ENCODE peak calls at places on chromosome 7, in four cellular contexts. Y, M, Q and A are unnamed samples.

GRCh38 chr7:46206474-46207060 is 285.5 kb upstream of the IGFBP3 start:
- DNase-seq in Q (no peak), M (no peak), Y (no peak), A (peak)

GRCh38 chr7:121126801-121127534 is 138.5 kb downstream of the CPED1 start:
- DNase-seq in Q (no peak), Y (no peak), M (no peak), A (no peak)

GRCh38 chr7:2003451-2003930 is 229.3 kb downstream of the MAD1L1 start:
- DNase-seq in Q (peak), M (peak), Y (no peak), A (no peak)

GRCh38 chr7:143492799-143493568 is 15.3 kb downstream of the TAS2R41 start:
- DNase-seq in Q (no peak), Y (no peak), M (no peak), A (no peak)

GRCh38 chr7:139783647-139784385 is 6.0 kb upstream of the HIPK2 start:
- DNase-seq in Y (no peak), Q (no peak), M (no peak), A (no peak)

GRCh38 chr7:152743600-152743999 is 16.0 kb upstream of the ACTR3B start:
- DNase-seq in Q (no peak), M (no peak), Y (no peak), A (no peak)

GRCh38 chr7:24982917-24983316 is 2.9 kb upstream of the OSBPL3 start:
- DNase-seq in Q (no peak), M (no peak), Y (no peak), A (no peak)

GRCh38 chr7:17680943-17681351 is 259.3 kb downstream of the SNX13 start:
- DNase-seq in Q (no peak), M (no peak), Y (no peak), A (no peak)

GRCh38 chr7:144438759-144439158 is 35.3 kb upstream of the NOBOX start:
- DNase-seq in Q (no peak), M (no peak), Y (no peak), A (no peak)

GRCh38 chr7:135666156-135666555 is 3.8 kb downstream of the STMP1 start:
- DNase-seq in Q (no peak), Y (no peak), M (no peak), A (no peak)

GRCh38 chr7:156177396-156178055 is 365.3 kb upstream of the SHH start:
- DNase-seq in M (no peak), Y (no peak), Q (peak), A (no peak)

GRCh38 chr7:5077740-5078139 is 32.1 kb downstream of the RBAK start:
- DNase-seq in Q (no peak), Y (no peak), M (no peak), A (no peak)

GRCh38 chr7:153065021-153065420 is 305.5 kb downstream of the ACTR3B start:
- DNase-seq in Y (no peak), M (no peak), Q (no peak), A (no peak)

GRCh38 chr7:45973725-45974532 is 52.9 kb upstream of the IGFBP3 start:
- DNase-seq in Q (no peak), Y (no peak), M (no peak), A (no peak)

GRCh38 chr7:2017914-2018785 is 214.6 kb downstream of the MAD1L1 start:
- DNase-seq in M (no peak), Q (peak), Y (no peak), A (no peak)

GRCh38 chr7:27700501-27700900 is 37.8 kb upstream of the HIBADH start:
- DNase-seq in Y (no peak), M (no peak), Q (no peak), A (no peak)

GRCh38 chr7:40199076-40199802 is 64.4 kb downstream of the SUGCT start:
- DNase-seq in Q (no peak), M (no peak), Y (no peak), A (no peak)